ENCODE peak calls at places on chromosomes 12 and 14, in four cellular contexts. One of them, this sample, is unnamed. For H3K4me1, the result is how much of the 10 kb centered on the place peaks cover.

GRCh38 chr12:47021298-47021697 is 58.1 kb upstream of the PCED1B start:
- DNase-seq in kidney: no peak
- DNase-seq in endothelial cell of umbilical vein: peak
- DNase-seq in psoas muscle: no peak
- DNase-seq in this sample: no peak

GRCh38 chr14:102086972-102087761 is at the start of gene HSP90AA1:
- DNase-seq in psoas muscle: peak
- DNase-seq in kidney: peak
- DNase-seq in endothelial cell of umbilical vein: peak
- DNase-seq in this sample: peak

GRCh38 chr14:76768201-76768656 is 7.0 kb downstream of the VASH1 start:
- DNase-seq in psoas muscle: peak
- DNase-seq in kidney: peak
- DNase-seq in endothelial cell of umbilical vein: peak
- DNase-seq in this sample: peak

GRCh38 chr12:88753074-88753473 is 172.8 kb upstream of the KITLG start:
- DNase-seq in kidney: no peak
- DNase-seq in endothelial cell of umbilical vein: peak
- DNase-seq in psoas muscle: no peak
- DNase-seq in this sample: no peak

GRCh38 chr14:69090187-69090789 is 62.6 kb downstream of the DCAF5 start:
- DNase-seq in kidney: no peak
- DNase-seq in psoas muscle: no peak
- DNase-seq in endothelial cell of umbilical vein: peak
- DNase-seq in this sample: no peak

GRCh38 chr12:51247523-51248206 is 9.0 kb downstream of the DAZAP2 start:
- DNase-seq in psoas muscle: no peak
- DNase-seq in kidney: no peak
- DNase-seq in endothelial cell of umbilical vein: no peak
- DNase-seq in this sample: peak

GRCh38 chr12:123120452-123121166 is 30.3 kb downstream of the PITPNM2 start:
- DNase-seq in kidney: no peak
- DNase-seq in endothelial cell of umbilical vein: no peak
- DNase-seq in psoas muscle: no peak
- DNase-seq in this sample: no peak

GRCh38 chr14:90239139-90239538 is 17.2 kb upstream of the PSMC1 start:
- DNase-seq in endothelial cell of umbilical vein: no peak
- DNase-seq in kidney: no peak
- DNase-seq in psoas muscle: no peak
- DNase-seq in this sample: no peak

GRCh38 chr12:21476949-21477348 is 24.5 kb downstream of the RECQL start:
- DNase-seq in psoas muscle: no peak
- DNase-seq in endothelial cell of umbilical vein: peak
- DNase-seq in kidney: no peak
- DNase-seq in this sample: no peak

GRCh38 chr12:55722948-55723347 is 2.8 kb downstream of the RDH5 start:
- DNase-seq in psoas muscle: peak
- DNase-seq in endothelial cell of umbilical vein: no peak
- DNase-seq in kidney: no peak
- DNase-seq in this sample: no peak

GRCh38 chr14:52844262-52845060 is 53.1 kb upstream of the GNPNAT1 start:
- DNase-seq in kidney: no peak
- DNase-seq in endothelial cell of umbilical vein: peak
- DNase-seq in psoas muscle: no peak
- DNase-seq in this sample: no peak

GRCh38 chr12:120734210-120734609 is 8.6 kb downstream of the ACADS start:
- DNase-seq in kidney: no peak
- DNase-seq in psoas muscle: no peak
- DNase-seq in endothelial cell of umbilical vein: no peak
- DNase-seq in this sample: no peak

GRCh38 chr12:104742551-104742961 is 215.5 kb downstream of the SLC41A2 start:
- DNase-seq in kidney: no peak
- DNase-seq in endothelial cell of umbilical vein: no peak
- DNase-seq in psoas muscle: no peak
- DNase-seq in this sample: no peak

GRCh38 chr12:120669055-120669828 is 17.7 kb upstream of the MLEC start:
- DNase-seq in kidney: peak
- DNase-seq in psoas muscle: no peak
- DNase-seq in endothelial cell of umbilical vein: no peak
- DNase-seq in this sample: no peak

GRCh38 chr12:50734409-50735263 is 29.3 kb upstream of the ATF1 start:
- DNase-seq in psoas muscle: no peak
- DNase-seq in kidney: no peak
- DNase-seq in endothelial cell of umbilical vein: peak
- DNase-seq in this sample: no peak

GRCh38 chr14:73785834-73786631 is 65.6 kb upstream of the PTGR2 start:
- DNase-seq in endothelial cell of umbilical vein: peak
- DNase-seq in kidney: peak
- DNase-seq in psoas muscle: peak
- DNase-seq in this sample: peak

GRCh38 chr12:53173085-53173715 is 7.3 kb upstream of the ZNF740 start:
- DNase-seq in psoas muscle: no peak
- DNase-seq in kidney: no peak
- DNase-seq in endothelial cell of umbilical vein: no peak
- DNase-seq in this sample: no peak

GRCh38 chr12:53236443-53237111 is 4.6 kb upstream of the RARG start:
- DNase-seq in endothelial cell of umbilical vein: no peak
- DNase-seq in psoas muscle: peak
- DNase-seq in kidney: no peak
- DNase-seq in this sample: no peak

GRCh38 chr14:75859746-75860145 is 122.0 kb downstream of the TGFB3 start:
- DNase-seq in kidney: no peak
- DNase-seq in endothelial cell of umbilical vein: no peak
- DNase-seq in psoas muscle: no peak
- DNase-seq in this sample: no peak

GRCh38 chr14:54653764-54654469 is 87.0 kb downstream of the SAMD4A start:
- DNase-seq in endothelial cell of umbilical vein: peak
- DNase-seq in kidney: peak
- DNase-seq in psoas muscle: peak
- DNase-seq in this sample: no peak

GRCh38 chr14:48125654-48126053 is 450.2 kb upstream of the MDGA2 start:
- DNase-seq in psoas muscle: no peak
- DNase-seq in endothelial cell of umbilical vein: no peak
- DNase-seq in kidney: no peak
- DNase-seq in this sample: no peak

GRCh38 chr12:117498256-117498655 is 136.8 kb upstream of the NOS1 start:
- DNase-seq in kidney: no peak
- DNase-seq in psoas muscle: no peak
- DNase-seq in endothelial cell of umbilical vein: no peak
- DNase-seq in this sample: no peak

GRCh38 chr12:105331805-105332251 is 1.3 kb downstream of the C12orf75 start:
- DNase-seq in endothelial cell of umbilical vein: no peak
- DNase-seq in psoas muscle: no peak
- DNase-seq in kidney: no peak
- DNase-seq in this sample: no peak

GRCh38 chr14:100201701-100202100 is 37.2 kb upstream of the YY1 start:
- DNase-seq in kidney: no peak
- DNase-seq in psoas muscle: no peak
- DNase-seq in endothelial cell of umbilical vein: no peak
- DNase-seq in this sample: no peak

GRCh38 chr12:69024413-69024812 is 91.4 kb upstream of the CPM start:
- DNase-seq in psoas muscle: no peak
- DNase-seq in kidney: peak
- DNase-seq in endothelial cell of umbilical vein: no peak
- DNase-seq in this sample: no peak

GRCh38 chr14:99840265-99840664 is 47.1 kb downstream of the EML1 start:
- DNase-seq in kidney: no peak
- DNase-seq in psoas muscle: no peak
- DNase-seq in endothelial cell of umbilical vein: no peak
- DNase-seq in this sample: peak

GRCh38 chr12:116714175-116714574 is 23.7 kb downstream of the SPRING1 start:
- DNase-seq in endothelial cell of umbilical vein: no peak
- DNase-seq in psoas muscle: peak
- DNase-seq in kidney: peak
- DNase-seq in this sample: no peak

GRCh38 chr12:49792976-49793580 is 35.1 kb downstream of the NCKAP5L start:
- DNase-seq in psoas muscle: no peak
- DNase-seq in kidney: no peak
- DNase-seq in endothelial cell of umbilical vein: no peak
- DNase-seq in this sample: peak

GRCh38 chr14:104573930-104574329 is 5.6 kb upstream of the C14orf180 start:
- DNase-seq in psoas muscle: no peak
- DNase-seq in kidney: no peak
- DNase-seq in endothelial cell of umbilical vein: no peak
- DNase-seq in this sample: no peak
- TF ChIP-seq CTCF in psoas muscle: no peak
- TF ChIP-seq CTCF in kidney: no peak
- TF ChIP-seq CTCF in endothelial cell of umbilical vein: no peak
- TF ChIP-seq CTCF in this sample: no peak

GRCh38 chr12:79926951-79927350 is 7.9 kb downstream of the PPP1R12A start:
- DNase-seq in endothelial cell of umbilical vein: no peak
- DNase-seq in kidney: no peak
- DNase-seq in psoas muscle: no peak
- DNase-seq in this sample: no peak
- H3K4me1 ChIP-seq in endothelial cell of umbilical vein: under half
- H3K4me1 ChIP-seq in kidney: under half
- H3K4me1 ChIP-seq in psoas muscle: under half
- H3K4me1 ChIP-seq in this sample: under half

DNA sequence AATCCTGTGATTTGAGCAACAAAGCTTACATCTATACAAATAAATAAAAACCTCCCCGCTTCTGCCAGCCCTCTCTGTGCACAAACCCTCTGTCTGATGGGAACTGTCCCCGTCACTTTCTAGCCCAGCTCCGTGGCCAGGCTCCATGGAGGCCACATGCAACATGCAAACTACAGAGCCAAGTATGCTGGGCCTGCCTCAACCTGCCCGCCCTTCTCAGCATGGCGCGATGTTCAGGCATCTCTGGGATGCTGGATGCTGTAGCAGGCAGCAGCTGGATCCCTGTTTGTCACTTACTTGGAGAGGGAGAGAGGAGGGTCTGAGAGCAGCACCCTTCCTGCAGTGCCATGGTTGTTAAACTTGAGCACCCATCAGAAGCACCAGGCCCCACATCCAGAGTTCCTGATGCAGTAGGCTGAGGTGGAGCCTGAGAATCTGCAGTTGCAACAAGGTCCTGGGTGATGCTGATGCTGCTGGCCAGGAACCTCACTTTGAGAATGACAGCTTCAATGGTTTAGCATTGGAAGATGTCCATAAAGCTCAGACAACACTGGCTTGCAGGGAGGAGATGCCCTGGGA is 32.4 kb downstream of the CLMN start:
- DNase-seq in kidney: no peak
- DNase-seq in psoas muscle: no peak
- DNase-seq in endothelial cell of umbilical vein: no peak
- DNase-seq in this sample: no peak
- H3K4me3 ChIP-seq in kidney: no peak
- H3K4me3 ChIP-seq in psoas muscle: no peak
- H3K4me3 ChIP-seq in endothelial cell of umbilical vein: no peak
- H3K4me3 ChIP-seq in this sample: no peak

GRCh38 chr12:133080051-133080618 is 588 bp upstream of the ZNF140 start:
- DNase-seq in psoas muscle: peak
- DNase-seq in kidney: peak
- DNase-seq in endothelial cell of umbilical vein: peak
- DNase-seq in this sample: peak
- TF ChIP-seq CTCF in psoas muscle: no peak
- TF ChIP-seq CTCF in kidney: no peak
- TF ChIP-seq CTCF in endothelial cell of umbilical vein: no peak
- TF ChIP-seq CTCF in this sample: peak

GRCh38 chr12:45232146-45232731 is 16.3 kb downstream of the ANO6 start:
- DNase-seq in kidney: no peak
- DNase-seq in endothelial cell of umbilical vein: no peak
- DNase-seq in psoas muscle: no peak
- DNase-seq in this sample: no peak

GRCh38 chr12:45235087-45236025 is 19.5 kb downstream of the ANO6 start:
- DNase-seq in endothelial cell of umbilical vein: peak
- DNase-seq in kidney: no peak
- DNase-seq in psoas muscle: peak
- DNase-seq in this sample: no peak

GRCh38 chr12:45231515-45232145 is 15.7 kb downstream of the ANO6 start:
- DNase-seq in kidney: no peak
- DNase-seq in endothelial cell of umbilical vein: peak
- DNase-seq in psoas muscle: no peak
- DNase-seq in this sample: no peak

GRCh38 chr12:45234134-45234865 is 18.4 kb downstream of the ANO6 start:
- DNase-seq in kidney: no peak
- DNase-seq in endothelial cell of umbilical vein: peak
- DNase-seq in psoas muscle: no peak
- DNase-seq in this sample: no peak

GRCh38 chr12:45232771-45233372 is 17.0 kb downstream of the ANO6 start:
- DNase-seq in endothelial cell of umbilical vein: peak
- DNase-seq in psoas muscle: peak
- DNase-seq in kidney: no peak
- DNase-seq in this sample: peak
- H3K4me1 ChIP-seq in endothelial cell of umbilical vein: half or more
- H3K4me1 ChIP-seq in psoas muscle: half or more
- H3K4me1 ChIP-seq in kidney: under half
- H3K4me1 ChIP-seq in this sample: under half

This sample was measured in upper lobe of left lung.